ENCODE peak calls at places on chromosome X, in nine cellular contexts. One of them, this sample, is unnamed.

GRCh38 chrX:39258331-39258730 is 457.1 kb downstream of the MID1IP1 start:
- DNase-seq in thoracic aorta: no peak
- DNase-seq in fibroblast of lung: peak; percentile 55
- DNase-seq in CD4-positive, alpha-beta memory T cell: no peak
- DNase-seq in effector memory CD4-positive, alpha-beta T cell: no peak
- DNase-seq in cardiac muscle cell: peak; percentile 0
- DNase-seq in A673: no peak
- DNase-seq in suprapubic skin: no peak
- DNase-seq in ovary: no peak
- DNase-seq in this sample: no peak

GRCh38 chrX:37060999-37061398 is 52.8 kb downstream of the FAM47C start:
- DNase-seq in thoracic aorta: no peak
- DNase-seq in fibroblast of lung: peak; percentile 34
- DNase-seq in CD4-positive, alpha-beta memory T cell: no peak
- DNase-seq in effector memory CD4-positive, alpha-beta T cell: no peak
- DNase-seq in cardiac muscle cell: peak; percentile 62
- DNase-seq in A673: peak; percentile 73
- DNase-seq in suprapubic skin: no peak
- DNase-seq in ovary: no peak
- DNase-seq in this sample: no peak

GRCh38 chrX:10239611-10240064 is 82.9 kb downstream of the CLCN4 start:
- DNase-seq in thoracic aorta: no peak
- DNase-seq in fibroblast of lung: peak; percentile 73
- DNase-seq in CD4-positive, alpha-beta memory T cell: no peak
- DNase-seq in effector memory CD4-positive, alpha-beta T cell: no peak
- DNase-seq in cardiac muscle cell: peak; percentile 49
- DNase-seq in A673: no peak
- DNase-seq in suprapubic skin: no peak
- DNase-seq in ovary: no peak
- DNase-seq in this sample: no peak

GRCh38 chrX:71117358-71117757 is 1.0 kb upstream of the MED12 start:
- DNase-seq in thoracic aorta: no peak
- DNase-seq in fibroblast of lung: no peak
- DNase-seq in CD4-positive, alpha-beta memory T cell: no peak
- DNase-seq in effector memory CD4-positive, alpha-beta T cell: no peak
- DNase-seq in cardiac muscle cell: no peak
- DNase-seq in A673: no peak
- DNase-seq in suprapubic skin: no peak
- DNase-seq in ovary: no peak
- DNase-seq in this sample: no peak

GRCh38 chrX:46994096-46994495 is 81.9 kb downstream of the JADE3 start:
- DNase-seq in thoracic aorta: no peak
- DNase-seq in fibroblast of lung: no peak
- DNase-seq in CD4-positive, alpha-beta memory T cell: no peak
- DNase-seq in effector memory CD4-positive, alpha-beta T cell: no peak
- DNase-seq in cardiac muscle cell: peak; percentile 16
- DNase-seq in A673: no peak
- DNase-seq in suprapubic skin: no peak
- DNase-seq in ovary: no peak
- DNase-seq in this sample: no peak

GRCh38 chrX:14936561-14936960 is 63.3 kb downstream of the MOSPD2 start:
- DNase-seq in thoracic aorta: no peak
- DNase-seq in fibroblast of lung: peak; percentile 79
- DNase-seq in CD4-positive, alpha-beta memory T cell: no peak
- DNase-seq in effector memory CD4-positive, alpha-beta T cell: no peak
- DNase-seq in cardiac muscle cell: peak; percentile 68
- DNase-seq in A673: peak; percentile 20
- DNase-seq in suprapubic skin: no peak
- DNase-seq in ovary: no peak
- DNase-seq in this sample: no peak

GRCh38 chrX:40318076-40318475 is 220.3 kb upstream of the BCOR start:
- DNase-seq in thoracic aorta: no peak
- DNase-seq in fibroblast of lung: no peak
- DNase-seq in CD4-positive, alpha-beta memory T cell: no peak
- DNase-seq in effector memory CD4-positive, alpha-beta T cell: no peak
- DNase-seq in cardiac muscle cell: no peak
- DNase-seq in A673: no peak
- DNase-seq in suprapubic skin: no peak
- DNase-seq in ovary: no peak
- DNase-seq in this sample: no peak

GRCh38 chrX:146278381-146278780 is 460.8 kb downstream of the SLITRK2 start:
- DNase-seq in thoracic aorta: no peak
- DNase-seq in fibroblast of lung: no peak
- DNase-seq in CD4-positive, alpha-beta memory T cell: no peak
- DNase-seq in effector memory CD4-positive, alpha-beta T cell: no peak
- DNase-seq in cardiac muscle cell: no peak
- DNase-seq in A673: no peak
- DNase-seq in suprapubic skin: no peak
- DNase-seq in ovary: no peak
- DNase-seq in this sample: no peak

GRCh38 chrX:149629730-149630387 is 1.7 kb downstream of the TMEM185A start:
- DNase-seq in thoracic aorta: no peak
- DNase-seq in fibroblast of lung: no peak
- DNase-seq in CD4-positive, alpha-beta memory T cell: no peak
- DNase-seq in effector memory CD4-positive, alpha-beta T cell: no peak
- DNase-seq in cardiac muscle cell: no peak
- DNase-seq in A673: no peak
- DNase-seq in suprapubic skin: no peak
- DNase-seq in ovary: no peak
- DNase-seq in this sample: no peak

GRCh38 chrX:54921427-54922021 is 900 bp downstream of the TRO start:
- DNase-seq in thoracic aorta: no peak
- DNase-seq in fibroblast of lung: peak; percentile 68
- DNase-seq in CD4-positive, alpha-beta memory T cell: peak; percentile 20
- DNase-seq in effector memory CD4-positive, alpha-beta T cell: peak; percentile 9
- DNase-seq in cardiac muscle cell: peak; percentile 75
- DNase-seq in A673: peak; percentile 85
- DNase-seq in suprapubic skin: no peak
- DNase-seq in ovary: peak; percentile 79
- DNase-seq in this sample: no peak

GRCh38 chrX:135295238-135295943 is 13.9 kb upstream of the ETDC start:
- DNase-seq in thoracic aorta: no peak
- DNase-seq in fibroblast of lung: peak; percentile 51
- DNase-seq in CD4-positive, alpha-beta memory T cell: peak; percentile 65
- DNase-seq in effector memory CD4-positive, alpha-beta T cell: peak; percentile 12
- DNase-seq in cardiac muscle cell: peak; percentile 55
- DNase-seq in A673: no peak
- DNase-seq in suprapubic skin: no peak
- DNase-seq in ovary: no peak
- DNase-seq in this sample: no peak

GRCh38 chrX:134374294-134374693 is 85.7 kb upstream of the HPRT1 start:
- DNase-seq in thoracic aorta: no peak
- DNase-seq in fibroblast of lung: peak; percentile 12
- DNase-seq in CD4-positive, alpha-beta memory T cell: peak; percentile 20
- DNase-seq in effector memory CD4-positive, alpha-beta T cell: no peak
- DNase-seq in cardiac muscle cell: peak; percentile 4
- DNase-seq in A673: peak; percentile 6
- DNase-seq in suprapubic skin: no peak
- DNase-seq in ovary: no peak
- DNase-seq in this sample: no peak

GRCh38 chrX:47814853-47815252 is 21.8 kb upstream of the ZNF81 start:
- DNase-seq in thoracic aorta: no peak
- DNase-seq in fibroblast of lung: no peak
- DNase-seq in CD4-positive, alpha-beta memory T cell: no peak
- DNase-seq in effector memory CD4-positive, alpha-beta T cell: no peak
- DNase-seq in cardiac muscle cell: peak; percentile 15
- DNase-seq in A673: no peak
- DNase-seq in suprapubic skin: no peak
- DNase-seq in ovary: no peak
- DNase-seq in this sample: no peak

GRCh38 chrX:10014462-10015373 is 47.6 kb downstream of the CLDN34 start:
- DNase-seq in thoracic aorta: peak; percentile 23
- DNase-seq in fibroblast of lung: peak; percentile 85
- DNase-seq in CD4-positive, alpha-beta memory T cell: peak; percentile 80
- DNase-seq in effector memory CD4-positive, alpha-beta T cell: peak; percentile 65
- DNase-seq in cardiac muscle cell: peak; percentile 95
- DNase-seq in A673: peak; percentile 91
- DNase-seq in suprapubic skin: peak; percentile 87
- DNase-seq in ovary: peak; percentile 91
- DNase-seq in this sample: peak; percentile 92

GRCh38 chrX:75113664-75114063 is 42.4 kb downstream of the ABCB7 start:
- DNase-seq in thoracic aorta: no peak
- DNase-seq in fibroblast of lung: no peak
- DNase-seq in CD4-positive, alpha-beta memory T cell: no peak
- DNase-seq in effector memory CD4-positive, alpha-beta T cell: no peak
- DNase-seq in cardiac muscle cell: no peak
- DNase-seq in A673: no peak
- DNase-seq in suprapubic skin: no peak
- DNase-seq in ovary: no peak
- DNase-seq in this sample: no peak

GRCh38 chrX:37357436-37357835 is 8.3 kb downstream of the PRRG1 start:
- DNase-seq in thoracic aorta: no peak
- DNase-seq in fibroblast of lung: no peak
- DNase-seq in CD4-positive, alpha-beta memory T cell: no peak
- DNase-seq in effector memory CD4-positive, alpha-beta T cell: no peak
- DNase-seq in cardiac muscle cell: peak; percentile 23
- DNase-seq in A673: no peak
- DNase-seq in suprapubic skin: no peak
- DNase-seq in ovary: no peak
- DNase-seq in this sample: no peak

GRCh38 chrX:21661316-21661715 is 3.2 kb upstream of the KLHL34 start:
- DNase-seq in thoracic aorta: no peak
- DNase-seq in fibroblast of lung: no peak
- DNase-seq in CD4-positive, alpha-beta memory T cell: no peak
- DNase-seq in effector memory CD4-positive, alpha-beta T cell: no peak
- DNase-seq in cardiac muscle cell: no peak
- DNase-seq in A673: no peak
- DNase-seq in suprapubic skin: no peak
- DNase-seq in ovary: no peak
- DNase-seq in this sample: no peak

GRCh38 chrX:130060122-130061069 is 49.9 kb downstream of the ELF4 start:
- DNase-seq in thoracic aorta: no peak
- DNase-seq in fibroblast of lung: peak; percentile 42
- DNase-seq in CD4-positive, alpha-beta memory T cell: peak; percentile 71
- DNase-seq in effector memory CD4-positive, alpha-beta T cell: peak; percentile 65
- DNase-seq in cardiac muscle cell: peak; percentile 67
- DNase-seq in A673: peak; percentile 81
- DNase-seq in suprapubic skin: peak; percentile 83
- DNase-seq in ovary: peak; percentile 88
- DNase-seq in this sample: no peak
- H3K27ac ChIP-seq in thoracic aorta: no peak overlapping the region
- H3K27ac ChIP-seq in fibroblast of lung: no peak overlapping the region
- H3K27ac ChIP-seq in CD4-positive, alpha-beta memory T cell: peak overlapping the region; percentile 39
- H3K27ac ChIP-seq in effector memory CD4-positive, alpha-beta T cell: peak overlapping the region; percentile 25
- H3K27ac ChIP-seq in cardiac muscle cell: peak overlapping the region; percentile 52
- H3K27ac ChIP-seq in A673: peak overlapping the region; percentile 54
- H3K27ac ChIP-seq in suprapubic skin: peak overlapping the region; percentile 56
- H3K27ac ChIP-seq in ovary: no peak overlapping the region
- H3K27ac ChIP-seq in this sample: peak overlapping the region; percentile 77

GRCh38 chrX:53115550-53115874 is 21.6 kb downstream of the KANTR start:
- DNase-seq in thoracic aorta: no peak
- DNase-seq in fibroblast of lung: no peak
- DNase-seq in CD4-positive, alpha-beta memory T cell: no peak
- DNase-seq in effector memory CD4-positive, alpha-beta T cell: no peak
- DNase-seq in cardiac muscle cell: no peak
- DNase-seq in A673: no peak
- DNase-seq in suprapubic skin: no peak
- DNase-seq in ovary: no peak
- DNase-seq in this sample: no peak
- H3K36me3 ChIP-seq in thoracic aorta: no peaks in the 10 kb centered on the region
- H3K36me3 ChIP-seq in fibroblast of lung: no peaks in the 10 kb centered on the region
- H3K36me3 ChIP-seq in CD4-positive, alpha-beta memory T cell: no peaks in the 10 kb centered on the region
- H3K36me3 ChIP-seq in effector memory CD4-positive, alpha-beta T cell: peaks cover 3% of the 10 kb centered on the region
- H3K36me3 ChIP-seq in cardiac muscle cell: no peaks in the 10 kb centered on the region
- H3K36me3 ChIP-seq in A673: no peaks in the 10 kb centered on the region
- H3K36me3 ChIP-seq in suprapubic skin: no peaks in the 10 kb centered on the region
- H3K36me3 ChIP-seq in ovary: no peaks in the 10 kb centered on the region
- H3K36me3 ChIP-seq in this sample: no peaks in the 10 kb centered on the region

DNA sequence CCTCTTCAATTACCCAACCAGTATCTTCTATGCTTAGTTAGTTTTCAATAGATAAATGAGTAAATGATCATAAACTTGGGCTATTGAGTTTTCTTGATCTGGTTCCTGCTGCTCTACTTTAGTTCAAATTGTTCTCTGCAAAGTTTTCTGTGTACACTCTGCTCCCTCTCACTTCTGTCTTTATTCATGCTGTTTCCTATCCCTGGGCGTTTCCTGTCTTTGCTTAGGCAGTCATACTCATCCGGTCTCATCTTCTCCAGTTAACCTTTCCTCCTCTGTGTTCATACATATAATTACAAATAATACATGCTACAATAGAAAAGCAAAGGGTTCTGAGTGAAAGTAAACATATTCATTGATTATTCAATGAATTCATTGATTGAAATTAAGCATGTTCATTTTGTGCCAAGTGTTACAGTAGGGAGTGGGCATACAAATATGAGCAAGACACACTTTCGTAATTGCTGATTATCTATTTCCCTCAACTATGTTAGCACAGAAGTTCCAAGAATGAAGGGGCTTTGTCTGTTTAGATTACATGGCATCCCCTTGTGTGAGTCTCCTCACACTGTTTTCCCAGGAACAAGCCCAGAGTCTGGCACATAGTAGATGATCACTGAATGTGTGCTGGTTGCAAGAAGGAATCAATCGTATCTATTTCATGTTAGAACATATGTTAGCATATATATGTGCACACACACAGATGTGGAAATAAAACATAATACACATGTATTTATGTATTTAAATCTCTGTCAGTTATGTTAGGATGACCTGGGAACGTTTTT is 1.1 kb downstream of the RAB39B start:
- DNase-seq in thoracic aorta: no peak
- DNase-seq in fibroblast of lung: no peak
- DNase-seq in CD4-positive, alpha-beta memory T cell: peak; percentile 30
- DNase-seq in effector memory CD4-positive, alpha-beta T cell: no peak
- DNase-seq in cardiac muscle cell: no peak
- DNase-seq in A673: no peak
- DNase-seq in suprapubic skin: no peak
- DNase-seq in ovary: no peak
- DNase-seq in this sample: no peak
- H3K4me3 ChIP-seq in thoracic aorta: peak overlapping the region; percentile 71
- H3K4me3 ChIP-seq in fibroblast of lung: no peak overlapping the region
- H3K4me3 ChIP-seq in CD4-positive, alpha-beta memory T cell: peak overlapping the region; percentile 78
- H3K4me3 ChIP-seq in effector memory CD4-positive, alpha-beta T cell: peak overlapping the region; percentile 63
- H3K4me3 ChIP-seq in cardiac muscle cell: no peak overlapping the region
- H3K4me3 ChIP-seq in A673: no peak overlapping the region
- H3K4me3 ChIP-seq in suprapubic skin: no peak overlapping the region
- H3K4me3 ChIP-seq in ovary: no peak overlapping the region
- H3K4me3 ChIP-seq in this sample: peak overlapping the region; percentile 14

DNA sequence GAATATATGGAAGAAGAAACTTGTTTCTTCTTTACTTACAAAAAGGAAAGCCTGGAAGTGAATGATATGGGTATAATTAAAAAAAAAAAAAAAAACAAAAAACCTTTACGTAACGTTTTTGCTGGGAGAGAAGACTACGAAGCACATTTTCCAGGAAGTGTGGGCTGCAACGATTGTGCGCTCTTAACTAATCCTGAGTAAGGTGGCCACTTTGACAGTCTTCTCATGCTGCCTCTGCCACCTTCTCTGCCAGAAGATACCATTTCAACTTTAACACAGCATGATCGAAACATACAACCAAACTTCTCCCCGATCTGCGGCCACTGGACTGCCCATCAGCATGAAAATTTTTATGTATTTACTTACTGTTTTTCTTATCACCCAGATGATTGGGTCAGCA is at the start of gene CD40LG:
- DNase-seq in thoracic aorta: no peak
- DNase-seq in fibroblast of lung: no peak
- DNase-seq in CD4-positive, alpha-beta memory T cell: no peak
- DNase-seq in effector memory CD4-positive, alpha-beta T cell: no peak
- DNase-seq in cardiac muscle cell: no peak
- DNase-seq in A673: no peak
- DNase-seq in suprapubic skin: no peak
- DNase-seq in ovary: no peak
- DNase-seq in this sample: no peak
- H3K27ac ChIP-seq in thoracic aorta: no peak within 1 kb of the TSS
- H3K27ac ChIP-seq in fibroblast of lung: no peak within 1 kb of the TSS
- H3K27ac ChIP-seq in CD4-positive, alpha-beta memory T cell: peak within 1 kb of the TSS; percentile 82
- H3K27ac ChIP-seq in effector memory CD4-positive, alpha-beta T cell: peak within 1 kb of the TSS; percentile 73
- H3K27ac ChIP-seq in cardiac muscle cell: no peak within 1 kb of the TSS
- H3K27ac ChIP-seq in A673: no peak within 1 kb of the TSS
- H3K27ac ChIP-seq in suprapubic skin: no peak within 1 kb of the TSS
- H3K27ac ChIP-seq in ovary: no peak within 1 kb of the TSS
- H3K27ac ChIP-seq in this sample: no peak within 1 kb of the TSS